ENCODE peak calls at places on chromosomes 3 and 15, in six cellular contexts. A is cardiac muscle cell; T is hepatocyte; Q is CD8-positive, alpha-beta memory T cell; K is mucosa of descending colon; U is sigmoid colon. F is an unnamed sample.
A peak's percentile ranks its signal among the peaks of the same experiment; 100 is the strongest.

GRCh38 chr3:184796551-184796950 is 15.4 kb upstream of the VPS8 start:
- DNase-seq in Q (no peak), A (no peak), K (no peak), U (no peak), T (no peak), F (no peak)

GRCh38 chr15:88586401-88587162 is 34.6 kb upstream of the AEN start:
- DNase-seq in U (no peak), Q (no peak), A (peak; percentile 10), K (no peak), T (no peak), F (no peak)

GRCh38 chr3:5791558-5791957 is 604.1 kb downstream of the EDEM1 start:
- DNase-seq in K (no peak), Q (no peak), U (no peak), A (no peak), T (no peak), F (no peak)

GRCh38 chr3:149095487-149095886 is 9.2 kb upstream of the HLTF start:
- DNase-seq in A (no peak), K (no peak), U (no peak), T (no peak), Q (no peak), F (no peak)

GRCh38 chr15:55588070-55588817 is at the start of gene PYGO1:
- DNase-seq in T (peak; percentile 80), U (peak; percentile 81), K (peak; percentile 38), Q (no peak), A (peak; percentile 79), F (peak; percentile 88)

GRCh38 chr3:9638939-9639338 is 10.4 kb upstream of the MTMR14 start:
- DNase-seq in K (no peak), Q (no peak), A (no peak), T (no peak), U (no peak), F (no peak)

GRCh38 chr15:47212222-47213010 is 504.9 kb upstream of the SEMA6D start:
- DNase-seq in U (no peak), A (no peak), T (no peak), K (no peak), Q (no peak), F (no peak)

GRCh38 chr3:10205461-10206165 is 40.9 kb downstream of the IRAK2 start:
- DNase-seq in U (no peak), K (no peak), A (peak; percentile 85), Q (no peak), T (no peak), F (no peak)

GRCh38 chr3:68458646-68459045 is 473.7 kb downstream of the TAFA4 start:
- DNase-seq in T (no peak), K (no peak), A (no peak), Q (no peak), U (no peak), F (no peak)

GRCh38 chr15:81163961-81164800 is 30.1 kb downstream of the CFAP161 start:
- DNase-seq in U (no peak), A (peak; percentile 69), Q (no peak), K (no peak), T (no peak), F (peak; percentile 46)

GRCh38 chr3:98732239-98733054 is 30.7 kb upstream of the ST3GAL6 start:
- DNase-seq in A (peak; percentile 49), U (peak; percentile 72), Q (no peak), T (peak; percentile 63), K (peak; percentile 57), F (peak; percentile 84)

GRCh38 chr15:51848811-51849210 is 19.4 kb downstream of the TMOD3 start:
- DNase-seq in K (no peak), Q (no peak), T (no peak), A (peak; percentile 55), U (no peak), F (no peak)

GRCh38 chr3:88267847-88268246 is 118.1 kb downstream of the C3orf38 start:
- DNase-seq in U (no peak), K (no peak), Q (no peak), T (no peak), A (no peak), F (no peak)

GRCh38 chr3:133934996-133935842 is 39.5 kb upstream of the RAB6B start:
- DNase-seq in T (no peak), Q (no peak), U (peak; percentile 47), A (no peak), K (no peak), F (peak; percentile 9)

GRCh38 chr3:194112120-194113106 is 23.5 kb upstream of the HES1 start:
- DNase-seq in U (no peak), A (no peak), T (peak; percentile 89), Q (no peak), K (peak; percentile 60), F (peak; percentile 26)

GRCh38 chr3:126389112-126389791 is 5.5 kb upstream of the CFAP100 start:
- DNase-seq in K (peak; percentile 85), T (peak; percentile 95), U (peak; percentile 99), Q (no peak), A (peak; percentile 94), F (peak; percentile 94)

GRCh38 chr3:43852066-43852465 is 161.3 kb downstream of the ABHD5 start:
- DNase-seq in K (no peak), A (no peak), Q (no peak), U (no peak), T (no peak), F (no peak)

GRCh38 chr15:77819841-77820728 is 187.4 kb upstream of the LINGO1 start:
- DNase-seq in Q (no peak), K (peak; percentile 60), T (peak; percentile 71), A (peak; percentile 16), U (no peak), F (peak; percentile 90)

GRCh38 chr15:35519536-35520149 is 26.3 kb downstream of the DPH6 start:
- DNase-seq in T (peak; percentile 63), K (no peak), A (peak; percentile 77), Q (no peak), U (no peak), F (no peak)

GRCh38 chr3:184777566-184778356 is 34.2 kb upstream of the VPS8 start:
- DNase-seq in U (peak; percentile 96), Q (peak; percentile 85), A (peak; percentile 97), K (peak; percentile 69), T (peak; percentile 93), F (peak; percentile 91)

GRCh38 chr3:126781889-126782491 is 78.0 kb downstream of the CHCHD6 start:
- DNase-seq in A (peak; percentile 79), U (no peak), T (peak; percentile 38), K (no peak), Q (no peak), F (no peak)

GRCh38 chr3:64445318-64446300 is 220.3 kb upstream of the PRICKLE2 start:
- DNase-seq in Q (no peak), A (peak; percentile 67), T (peak; percentile 76), K (peak; percentile 48), U (no peak), F (peak; percentile 94)

GRCh38 chr3:97719156-97719821 is 45.3 kb upstream of the ARL6 start:
- DNase-seq in Q (peak; percentile 71), T (peak; percentile 82), K (peak; percentile 61), U (peak; percentile 74), A (peak; percentile 77), F (peak; percentile 59)

GRCh38 chr3:112013058-112013783 is 14.5 kb downstream of the TAGLN3 start:
- DNase-seq in T (peak; percentile 83), K (peak; percentile 53), A (peak; percentile 85), Q (peak; percentile 57), U (peak; percentile 78), F (peak; percentile 56)

GRCh38 chr15:59676565-59676964 is 12.6 kb downstream of the BNIP2 start:
- DNase-seq in T (no peak), U (no peak), Q (no peak), K (no peak), A (no peak), F (no peak)

GRCh38 chr15:59678171-59678570 is 10.9 kb downstream of the BNIP2 start:
- DNase-seq in A (no peak), U (no peak), Q (no peak), K (no peak), T (no peak), F (no peak)

GRCh38 chr15:59680346-59680745 is 8.8 kb downstream of the BNIP2 start:
- DNase-seq in A (no peak), T (no peak), Q (no peak), U (no peak), K (no peak), F (no peak)

GRCh38 chr15:59678620-59679019 is 10.5 kb downstream of the BNIP2 start:
- DNase-seq in Q (no peak), T (no peak), K (no peak), U (no peak), A (peak; percentile 51), F (no peak)

GRCh38 chr15:59680870-59681269 is 8.2 kb downstream of the BNIP2 start:
- DNase-seq in U (no peak), Q (no peak), K (no peak), T (no peak), A (no peak), F (no peak)
- H3K36me3 ChIP-seq in U (peaks cover 49% of the 10 kb centered on the region), Q (peaks cover 35% of the 10 kb centered on the region), K (peaks cover 15% of the 10 kb centered on the region), T (no peaks in the 10 kb centered on the region), A (peaks cover 54% of the 10 kb centered on the region), F (peaks cover 18% of the 10 kb centered on the region)

GRCh38 chr3:33543600-33543999 is 103.4 kb upstream of the UBP1 start:
- DNase-seq in T (no peak), Q (no peak), K (no peak), U (no peak), A (no peak), F (no peak)

GRCh38 chr3:33544126-33544525 is 103.9 kb upstream of the UBP1 start:
- DNase-seq in U (no peak), K (no peak), Q (no peak), T (no peak), A (no peak), F (no peak)

GRCh38 chr3:33541918-33542317 is 101.7 kb upstream of the UBP1 start:
- DNase-seq in A (no peak), U (no peak), T (no peak), Q (no peak), K (no peak), F (no peak)

GRCh38 chr3:33547101-33547500 is 106.9 kb upstream of the UBP1 start:
- DNase-seq in A (no peak), U (no peak), K (no peak), Q (no peak), T (no peak), F (no peak)
- H3K36me3 ChIP-seq in A (peaks cover 27% of the 10 kb centered on the region), U (peaks cover 14% of the 10 kb centered on the region), K (no peaks in the 10 kb centered on the region), Q (no peaks in the 10 kb centered on the region), T (no peaks in the 10 kb centered on the region), F (no peaks in the 10 kb centered on the region)

DNA sequence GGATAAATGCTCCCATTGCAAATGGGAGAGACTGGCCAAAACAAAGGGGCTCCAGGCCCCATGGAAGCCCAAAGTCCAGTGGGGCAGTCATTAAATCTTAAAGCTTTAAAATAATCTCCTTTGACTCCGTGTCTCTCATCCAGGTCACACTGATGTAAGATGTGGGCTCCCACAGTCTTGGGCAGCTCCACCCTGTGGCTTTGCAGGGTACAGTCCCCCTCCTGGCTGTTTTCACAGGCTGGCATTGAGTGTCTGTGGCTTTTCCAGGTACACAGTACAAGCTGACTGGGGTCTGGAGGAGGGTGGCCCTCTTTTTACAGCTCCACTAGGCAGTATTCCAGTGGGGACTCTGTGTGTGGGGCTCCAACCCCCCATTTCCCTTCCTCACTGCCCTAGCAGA is 45.9 kb downstream of the NIPA2 start:
- DNase-seq in Q (no peak), T (no peak), K (no peak), U (no peak), A (no peak), F (no peak)
- H3K36me3 ChIP-seq in Q (no peaks in the 10 kb centered on the region), T (no peaks in the 10 kb centered on the region), K (no peaks in the 10 kb centered on the region), U (peaks cover 25% of the 10 kb centered on the region), A (peaks cover 10% of the 10 kb centered on the region), F (peaks cover 3% of the 10 kb centered on the region)

GRCh38 chr15:92992712-92993111 is 92.6 kb downstream of the CHD2 start:
- DNase-seq in U (no peak), A (no peak), Q (no peak), T (no peak), K (no peak), F (no peak)

GRCh38 chr15:92984161-92984560 is 84.0 kb downstream of the CHD2 start:
- DNase-seq in K (no peak), U (no peak), A (no peak), T (no peak), Q (no peak), F (no peak)

GRCh38 chr15:92989469-92989868 is 89.3 kb downstream of the CHD2 start:
- DNase-seq in T (no peak), A (no peak), U (no peak), Q (no peak), K (no peak), F (no peak)
- H3K36me3 ChIP-seq in T (peaks cover 6% of the 10 kb centered on the region), A (peaks cover 85% of the 10 kb centered on the region), U (peaks cover 53% of the 10 kb centered on the region), Q (peaks cover 69% of the 10 kb centered on the region), K (peaks cover 24% of the 10 kb centered on the region), F (peaks cover 42% of the 10 kb centered on the region)

F was measured in H7.